ENCODE peak calls at places on chromosomes 4 and X, in five cellular contexts. E is stimulated activated CD8-positive, alpha-beta memory T cell treated with anti-CD3 and anti-CD28 coated beads, Interleukin-12 subunit alpha, Interleukin-12 subunit beta, amount 100 ng/mL, for 1 hour; N is right cardiac atrium; T is fibroblast of mammary gland; L is neural crest cell. U is an unnamed sample.

GRCh38 chrX:110317079-110317819 is 636 bp downstream of the AMMECR1 start:
- DNase-seq in E (peak), N (peak), T (peak), L (peak), U (peak)

GRCh38 chr4:173365359-173365996 is 5.3 kb upstream of the SAP30 start:
- DNase-seq in E (no peak), N (peak), T (no peak), L (no peak), U (no peak)

GRCh38 chr4:27278615-27279014 is 418.0 kb downstream of the STIM2 start:
- DNase-seq in E (no peak), N (no peak), T (peak), L (peak), U (no peak)

GRCh38 chr4:132934901-132935300 is 214.2 kb upstream of the PCDH10 start:
- DNase-seq in E (no peak), N (no peak), T (no peak), L (no peak), U (no peak)

GRCh38 chr4:8554555-8555100 is 25.6 kb upstream of the GPR78 start:
- DNase-seq in E (no peak), N (no peak), T (no peak), L (no peak), U (no peak)

GRCh38 chr4:109359040-109359646 is 56.7 kb upstream of the COL25A1 start:
- DNase-seq in E (no peak), N (no peak), T (no peak), L (no peak), U (no peak)

GRCh38 chr4:78534286-78534955 is 17.1 kb upstream of the ANXA3 start:
- DNase-seq in E (no peak), N (no peak), T (no peak), L (no peak), U (no peak)

GRCh38 chrX:9510366-9510765 is 45.5 kb downstream of the TBL1X start:
- DNase-seq in E (no peak), N (no peak), T (no peak), L (no peak), U (no peak)

GRCh38 chr4:165355900-165356300 is 22.9 kb upstream of the CPE start:
- DNase-seq in E (no peak), N (peak), T (peak), L (peak), U (peak)

GRCh38 chr4:36363024-36363423 is 81.6 kb downstream of the DTHD1 start:
- DNase-seq in E (no peak), N (no peak), T (no peak), L (no peak), U (no peak)

GRCh38 chr4:158769175-158769831 is 477 bp downstream of the FNIP2 start:
- DNase-seq in E (peak), N (peak), T (peak), L (peak), U (peak)

GRCh38 chr4:4492161-4492847 is 49.5 kb downstream of the STX18 start:
- DNase-seq in E (no peak), N (no peak), T (peak), L (no peak), U (no peak)

GRCh38 chrX:130170752-130171445 is 863 bp upstream of the RAB33A start:
- DNase-seq in E (peak), N (peak), T (no peak), L (peak), U (peak)

GRCh38 chr4:107755841-107756356 is 35.9 kb upstream of the PAPSS1 start:
- DNase-seq in E (no peak), N (no peak), T (peak), L (no peak), U (no peak)

GRCh38 chr4:158729716-158730559 is 6.7 kb upstream of the PPID start:
- DNase-seq in E (peak), N (peak), T (peak), L (peak), U (peak)

GRCh38 chr4:110898290-110898689 is 275.4 kb upstream of the PITX2 start:
- DNase-seq in E (no peak), N (no peak), T (no peak), L (no peak), U (no peak)

GRCh38 chr4:110165382-110166285 is 32.8 kb downstream of the ELOVL6 start:
- DNase-seq in E (peak), N (no peak), T (peak), L (no peak), U (no peak)

GRCh38 chr4:119498520-119498919 is 130.1 kb downstream of the PDE5A start:
- DNase-seq in E (no peak), N (peak), T (peak), L (no peak), U (peak)

GRCh38 chrX:150508461-150509367 is 59.7 kb upstream of the MTM1 start:
- DNase-seq in E (no peak), N (peak), T (peak), L (no peak), U (peak)

GRCh38 chr4:39037491-39037825 is 5.2 kb upstream of the TMEM156 start:
- DNase-seq in E (no peak), N (no peak), T (no peak), L (no peak), U (no peak)

GRCh38 chr4:108141213-108142045 is 27.3 kb downstream of the LEF1 start:
- DNase-seq in E (no peak), N (no peak), T (peak), L (peak), U (no peak)

GRCh38 chrX:110210417-110211139 is 107.3 kb downstream of the AMMECR1 start:
- DNase-seq in E (no peak), N (no peak), T (peak), L (no peak), U (no peak)

GRCh38 chrX:102768984-102769761 is 48.6 kb downstream of the GPRASP3 start:
- DNase-seq in E (peak), N (peak), T (peak), L (peak), U (peak)

GRCh38 chr4:145171919-145172318 is 8.5 kb downstream of the OTUD4 start:
- DNase-seq in E (no peak), N (no peak), T (no peak), L (no peak), U (peak)

GRCh38 chr4:183388021-183388420 is 56.4 kb upstream of the CDKN2AIP start:
- DNase-seq in E (no peak), N (no peak), T (no peak), L (no peak), U (no peak)

GRCh38 chrX:9465380-9466114 is 689 bp downstream of the TBL1X start:
- DNase-seq in E (no peak), N (peak), T (no peak), L (peak), U (peak)

GRCh38 chrX:121052122-121052521 is 4.7 kb downstream of the GLUD2 start:
- DNase-seq in E (no peak), N (no peak), T (peak), L (no peak), U (no peak)

GRCh38 chrX:13463608-13464007 is 105.8 kb upstream of the EGFL6 start:
- DNase-seq in E (no peak), N (peak), T (peak), L (no peak), U (no peak)

GRCh38 chr4:121256346-121256745 is 92.2 kb upstream of the TNIP3 start:
- DNase-seq in E (no peak), N (no peak), T (peak), L (no peak), U (no peak)